ENCODE peak calls at places on chromosomes 2 and 18, in six cellular contexts. G is NB4, P is K562, Z is A549, Y is IMR-90, Q is testis. F is an unnamed sample.

GRCh38 chr2:6184532-6185302 is 492.5 kb downstream of the SOX11 start:
- DNase-seq in Z (no peak), Y (peak), P (no peak), G (no peak), Q (no peak), F (no peak)

GRCh38 chr18:62396967-62397366 is 71.9 kb downstream of the TNFRSF11A start:
- DNase-seq in G (no peak), Y (no peak), P (no peak), Q (no peak), Z (no peak), F (no peak)

GRCh38 chr2:38750793-38751042 is 443 bp downstream of the SRSF7 start:
- DNase-seq in P (no peak), G (peak), Q (peak), Y (no peak), Z (peak), F (no peak)

GRCh38 chr18:63578357-63578958 is 8.7 kb upstream of the SERPINB13 start:
- DNase-seq in Q (peak), Z (no peak), G (peak), Y (peak), P (peak), F (no peak)

GRCh38 chr2:20094142-20094792 is 42.8 kb upstream of the LAPTM4A start:
- DNase-seq in P (no peak), G (peak), Y (no peak), Q (no peak), Z (no peak), F (no peak)

GRCh38 chr2:109372614-109373013 is 241.2 kb downstream of the SEPTIN10 start:
- DNase-seq in Z (no peak), G (no peak), Q (no peak), Y (no peak), P (no peak), F (no peak)

GRCh38 chr2:3223080-3223923 is 154.3 kb downstream of the EIPR1 start:
- DNase-seq in Y (peak), Q (peak), P (no peak), G (no peak), Z (no peak), F (no peak)

GRCh38 chr18:47254341-47254939 is 3.0 kb upstream of the SKOR2 start:
- DNase-seq in Z (no peak), P (peak), G (peak), Y (peak), Q (peak), F (no peak)

GRCh38 chr2:240687741-240688562 is 3.7 kb upstream of the AQP12A start:
- DNase-seq in Y (no peak), Z (no peak), P (no peak), G (no peak), Q (no peak), F (no peak)

GRCh38 chr2:204791230-204791629 is 246.0 kb downstream of the PARD3B start:
- DNase-seq in Y (peak), G (no peak), Z (no peak), Q (no peak), P (no peak), F (no peak)

GRCh38 chr2:207619764-207620203 is 5.4 kb downstream of the METTL21A start:
- DNase-seq in Z (no peak), Q (no peak), G (peak), P (no peak), Y (no peak), F (no peak)

GRCh38 chr18:49017813-49018552 is 67.2 kb upstream of the SMAD7 start:
- DNase-seq in Y (no peak), Z (no peak), P (no peak), Q (no peak), G (no peak), F (no peak)

GRCh38 chr2:230706966-230707365 is 5.7 kb upstream of the CAB39 start:
- DNase-seq in P (no peak), G (no peak), Z (no peak), Q (no peak), Y (no peak), F (no peak)

GRCh38 chr2:230703514-230703913 is 9.1 kb upstream of the CAB39 start:
- DNase-seq in P (no peak), G (no peak), Q (no peak), Z (no peak), Y (no peak), F (no peak)

GRCh38 chr2:230701308-230701707 is 11.3 kb upstream of the CAB39 start:
- DNase-seq in Y (no peak), G (no peak), Q (no peak), Z (no peak), P (no peak), F (no peak)

GRCh38 chr2:230708204-230708603 is 4.4 kb upstream of the CAB39 start:
- DNase-seq in P (no peak), Q (no peak), Z (no peak), G (no peak), Y (no peak), F (no peak)

GRCh38 chr2:230706053-230706498 is 6.6 kb upstream of the CAB39 start:
- DNase-seq in P (no peak), G (no peak), Z (no peak), Q (no peak), Y (no peak), F (no peak)
- TF ChIP-seq POLR2A in P (no peak), G (no peak), Z (no peak), Q (no peak), Y (no peak), F (no peak)

GRCh38 chr2:85540131-85540587 is 1.2 kb downstream of the MAT2A start:
- DNase-seq in Z (no peak), P (no peak), Y (peak), Q (no peak), G (peak), F (no peak)
- TF ChIP-seq POLR2A in Z (no peak), P (peak), Y (no peak), Q (no peak), G (no peak), F (no peak)

DNA sequence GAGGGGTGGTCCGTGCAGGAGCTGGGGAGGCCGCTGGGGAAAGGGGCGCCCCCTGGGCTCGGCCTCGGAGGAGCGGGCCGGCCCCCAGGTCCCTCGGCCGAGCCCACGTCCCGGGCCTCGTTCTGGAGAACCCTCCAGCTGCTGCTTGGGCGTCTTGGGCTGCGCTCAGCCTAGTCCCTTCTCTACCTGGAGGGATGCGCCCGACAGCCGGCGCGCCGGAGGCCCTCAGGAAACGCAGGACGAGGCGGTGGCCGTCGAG is 293 bp upstream of the D2HGDH start:
- DNase-seq in Y (no peak), P (no peak), Q (no peak), G (no peak), Z (no peak), F (no peak)
- TF ChIP-seq POLR2A in Y (no peak), P (no peak), Q (no peak), G (no peak), Z (no peak), F (no peak)

GRCh38 chr18:12702221-12703095 is at the start of the genes CEP76 and PSMG2:
- DNase-seq in Y (peak), Z (peak), P (peak), G (peak), Q (peak), F (peak)
- TF ChIP-seq POLR2A in Y (peak), Z (peak), P (peak), G (peak), Q (no peak), F (peak)

DNA sequence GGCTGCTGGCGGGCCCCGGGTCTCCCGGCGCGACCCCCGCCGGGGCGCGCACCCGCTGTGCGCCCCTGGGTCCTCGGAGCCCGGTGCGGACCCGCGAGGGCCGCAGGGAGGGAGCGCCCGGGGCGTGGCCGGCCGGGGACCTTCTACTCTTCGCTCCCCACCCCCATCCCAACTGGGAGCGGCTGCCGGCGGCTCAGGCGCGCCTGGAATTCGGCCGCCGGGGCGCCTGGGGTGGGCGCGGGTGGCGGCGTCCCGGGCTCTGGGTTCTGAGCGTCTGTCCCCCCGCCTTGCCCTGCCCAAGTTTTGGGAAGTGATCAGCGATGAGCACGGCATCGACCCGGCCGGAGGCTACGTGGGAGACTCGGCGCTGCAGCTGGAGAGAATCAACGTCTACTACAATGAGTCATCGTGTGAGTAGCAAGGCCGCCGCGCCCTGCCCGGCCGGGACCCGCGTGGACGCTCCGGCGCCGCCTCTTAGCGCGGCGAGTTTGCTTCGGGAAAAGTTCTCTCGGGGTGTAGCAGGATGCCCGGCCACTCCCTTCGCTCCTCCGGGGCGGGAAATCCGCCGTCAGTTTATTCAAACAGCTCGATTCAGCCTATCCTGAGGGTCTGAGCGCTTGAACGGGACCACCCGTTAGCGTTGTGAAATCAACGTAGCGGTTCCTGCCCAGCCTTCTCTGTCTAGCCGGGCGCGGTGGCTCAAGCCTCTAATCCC is 502 bp downstream of the TUBB6 start:
- DNase-seq in Y (peak), Q (peak), G (peak), Z (peak), P (peak), F (peak)
- TF ChIP-seq POLR2A in Y (no peak), Q (no peak), G (no peak), Z (no peak), P (peak), F (no peak)

DNA sequence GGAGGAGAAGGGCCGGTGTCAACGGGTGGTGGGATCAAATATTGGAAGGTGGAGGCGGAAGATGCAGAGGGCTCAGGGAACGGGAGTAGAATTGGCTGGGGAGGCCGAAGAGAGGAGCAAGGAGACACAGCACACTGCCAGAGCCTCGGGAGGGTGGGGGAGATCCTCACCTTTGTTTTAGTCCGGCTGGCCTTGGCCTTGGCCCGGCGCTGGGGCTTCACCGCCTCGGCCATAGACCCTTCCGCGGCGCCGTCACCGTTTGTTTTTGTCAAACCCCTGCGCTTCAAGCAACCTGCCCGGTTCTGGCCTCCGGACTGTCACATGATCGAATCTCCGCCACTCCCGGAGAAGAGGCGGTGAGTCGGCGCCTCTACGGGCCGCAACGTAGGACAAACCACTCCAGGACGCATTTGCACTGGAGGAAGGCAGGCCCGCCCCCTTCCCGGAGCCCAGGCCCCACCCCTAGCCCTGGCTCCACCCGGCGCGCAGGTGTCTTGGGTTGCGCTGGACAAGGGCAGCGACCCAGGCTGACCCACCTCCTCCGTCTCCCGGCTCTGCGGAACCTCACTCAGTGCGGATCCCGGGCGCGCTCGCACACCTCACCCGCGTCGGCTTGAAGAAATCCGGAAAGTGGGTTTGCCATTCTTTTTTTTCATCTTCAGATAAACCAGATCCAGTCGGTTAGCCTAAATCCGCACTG is at the start of gene EPG5:
- DNase-seq in P (peak), Y (peak), G (peak), Q (peak), Z (peak), F (peak)
- TF ChIP-seq POLR2A in P (peak), Y (peak), G (peak), Q (no peak), Z (peak), F (peak)

GRCh38 chr2:32360416-32360815 is 3.6 kb downstream of the BIRC6 start:
- DNase-seq in P (no peak), Z (no peak), Q (no peak), G (no peak), Y (peak), F (no peak)

GRCh38 chr2:32357545-32358482 is 991 bp downstream of the BIRC6 start:
- DNase-seq in G (peak), Z (no peak), Y (peak), P (peak), Q (peak), F (no peak)

GRCh38 chr2:32355976-32356734 is 668 bp upstream of the BIRC6 start:
- DNase-seq in P (no peak), G (peak), Y (no peak), Z (no peak), Q (no peak), F (no peak)

GRCh38 chr2:32356735-32357544 is at the start of gene BIRC6:
- DNase-seq in P (peak), Z (peak), G (peak), Q (peak), Y (peak), F (peak)
- TF ChIP-seq POLR2A in P (peak), Z (peak), G (peak), Q (peak), Y (peak), F (peak)

GRCh38 chr2:237577956-237578870 is 11.8 kb downstream of the PRLH start:
- DNase-seq in Z (no peak), Q (no peak), Y (no peak), P (no peak), G (no peak), F (no peak)
- TF ChIP-seq POLR2A in Z (no peak), Q (no peak), Y (no peak), P (no peak), G (no peak), F (no peak)

DNA sequence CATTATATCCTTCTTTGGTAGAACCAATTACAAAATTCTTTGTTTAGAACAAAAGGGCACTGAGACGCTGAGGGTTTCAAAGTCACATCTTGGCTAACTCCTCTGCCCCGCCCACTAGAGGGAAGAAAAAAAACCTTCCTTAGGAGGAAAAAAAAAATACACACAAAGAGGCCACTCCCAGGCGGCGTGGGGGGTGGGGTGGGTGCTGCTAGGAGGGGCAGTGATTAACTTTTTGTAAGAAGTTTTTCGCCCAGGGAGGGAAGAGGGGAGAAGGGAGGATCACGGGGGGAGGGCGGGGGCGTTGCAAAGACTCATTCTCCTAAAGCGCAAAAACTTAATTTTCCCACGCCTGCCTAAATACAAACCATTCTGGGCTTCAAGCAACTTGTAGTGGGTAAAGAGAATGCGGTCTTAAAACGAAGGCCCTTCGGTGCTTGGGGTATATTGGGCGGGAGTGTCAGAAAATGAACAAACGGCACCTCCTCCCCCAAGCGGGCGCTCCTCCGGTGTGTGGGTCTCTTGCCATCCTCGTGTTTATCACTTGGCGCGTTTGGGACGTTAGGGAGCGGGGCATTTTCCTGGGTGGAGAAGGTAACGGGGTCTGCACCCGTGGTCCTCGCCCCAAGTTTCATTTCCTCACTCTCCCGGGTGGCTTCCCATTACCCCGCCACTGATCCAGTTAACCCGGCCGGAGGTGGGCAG is 1.7 kb downstream of the CXCR4 start:
- DNase-seq in Y (no peak), Q (peak), Z (no peak), P (no peak), G (peak), F (peak)
- TF ChIP-seq POLR2A in Y (no peak), Q (no peak), Z (no peak), P (no peak), G (no peak), F (no peak)

F was measured in esophagus squamous epithelium.